ENCODE peak calls at places on chromosomes 7 and 10, in eight cellular contexts. One of them, this sample, is unnamed.

GRCh38 chr10:129525408-129525807 is 58.4 kb downstream of the MGMT start:
- DNase-seq in astrocyte of the spinal cord: peak
- DNase-seq in H4: no peak
- DNase-seq in SJSA1: no peak
- DNase-seq in activated CD4-positive, alpha-beta T cell treated with anti-CD3 and anti-CD28 coated beads, Interleukin-2, amount 50 U/mL, for 1 hour: no peak
- DNase-seq in lower lobe of right lung: no peak
- DNase-seq in cerebellar nuclear complex: no peak
- DNase-seq in amygdala: no peak
- DNase-seq in this sample: peak

GRCh38 chr7:142642316-142642715 is 107.0 kb upstream of the PRSS1 start:
- DNase-seq in astrocyte of the spinal cord: no peak
- DNase-seq in H4: no peak
- DNase-seq in SJSA1: no peak
- DNase-seq in activated CD4-positive, alpha-beta T cell treated with anti-CD3 and anti-CD28 coated beads, Interleukin-2, amount 50 U/mL, for 1 hour: no peak
- DNase-seq in lower lobe of right lung: no peak
- DNase-seq in cerebellar nuclear complex: no peak
- DNase-seq in amygdala: no peak
- DNase-seq in this sample: no peak

GRCh38 chr10:86019141-86019540 is 347.5 kb downstream of the GRID1 start:
- DNase-seq in astrocyte of the spinal cord: no peak
- DNase-seq in H4: no peak
- DNase-seq in SJSA1: no peak
- DNase-seq in activated CD4-positive, alpha-beta T cell treated with anti-CD3 and anti-CD28 coated beads, Interleukin-2, amount 50 U/mL, for 1 hour: no peak
- DNase-seq in lower lobe of right lung: no peak
- DNase-seq in cerebellar nuclear complex: no peak
- DNase-seq in amygdala: no peak
- DNase-seq in this sample: no peak

GRCh38 chr7:132544025-132544424 is 32.2 kb downstream of the PLXNA4 start:
- DNase-seq in astrocyte of the spinal cord: no peak
- DNase-seq in H4: no peak
- DNase-seq in SJSA1: no peak
- DNase-seq in activated CD4-positive, alpha-beta T cell treated with anti-CD3 and anti-CD28 coated beads, Interleukin-2, amount 50 U/mL, for 1 hour: no peak
- DNase-seq in lower lobe of right lung: no peak
- DNase-seq in cerebellar nuclear complex: no peak
- DNase-seq in amygdala: no peak
- DNase-seq in this sample: no peak

GRCh38 chr10:120586471-120586872 is 129.4 kb downstream of the PLPP4 start:
- DNase-seq in astrocyte of the spinal cord: peak
- DNase-seq in H4: peak
- DNase-seq in SJSA1: peak
- DNase-seq in activated CD4-positive, alpha-beta T cell treated with anti-CD3 and anti-CD28 coated beads, Interleukin-2, amount 50 U/mL, for 1 hour: no peak
- DNase-seq in lower lobe of right lung: no peak
- DNase-seq in cerebellar nuclear complex: no peak
- DNase-seq in amygdala: no peak
- DNase-seq in this sample: no peak

GRCh38 chr7:92634924-92635519 is 44.8 kb upstream of the FAM133B start:
- DNase-seq in astrocyte of the spinal cord: peak
- DNase-seq in H4: peak
- DNase-seq in SJSA1: peak
- DNase-seq in activated CD4-positive, alpha-beta T cell treated with anti-CD3 and anti-CD28 coated beads, Interleukin-2, amount 50 U/mL, for 1 hour: no peak
- DNase-seq in lower lobe of right lung: no peak
- DNase-seq in cerebellar nuclear complex: no peak
- DNase-seq in amygdala: no peak
- DNase-seq in this sample: no peak

GRCh38 chr10:110644598-110645462 is 694 bp downstream of the RBM20 start:
- DNase-seq in astrocyte of the spinal cord: no peak
- DNase-seq in H4: no peak
- DNase-seq in SJSA1: peak
- DNase-seq in activated CD4-positive, alpha-beta T cell treated with anti-CD3 and anti-CD28 coated beads, Interleukin-2, amount 50 U/mL, for 1 hour: no peak
- DNase-seq in lower lobe of right lung: no peak
- DNase-seq in cerebellar nuclear complex: no peak
- DNase-seq in amygdala: no peak
- DNase-seq in this sample: no peak

GRCh38 chr7:91079491-91079890 is 184.7 kb upstream of the FZD1 start:
- DNase-seq in astrocyte of the spinal cord: peak
- DNase-seq in H4: no peak
- DNase-seq in SJSA1: peak
- DNase-seq in activated CD4-positive, alpha-beta T cell treated with anti-CD3 and anti-CD28 coated beads, Interleukin-2, amount 50 U/mL, for 1 hour: no peak
- DNase-seq in lower lobe of right lung: no peak
- DNase-seq in cerebellar nuclear complex: no peak
- DNase-seq in amygdala: no peak
- DNase-seq in this sample: no peak

GRCh38 chr10:34139559-34139958 is 675.5 kb downstream of the PARD3 start:
- DNase-seq in astrocyte of the spinal cord: no peak
- DNase-seq in H4: no peak
- DNase-seq in SJSA1: no peak
- DNase-seq in activated CD4-positive, alpha-beta T cell treated with anti-CD3 and anti-CD28 coated beads, Interleukin-2, amount 50 U/mL, for 1 hour: no peak
- DNase-seq in lower lobe of right lung: no peak
- DNase-seq in cerebellar nuclear complex: no peak
- DNase-seq in amygdala: no peak
- DNase-seq in this sample: no peak